ENCODE peak calls at places on chromosome 3, in four cellular contexts. One of them, this sample, is unnamed.

GRCh38 chr3:130963878-130964277 is 62.7 kb downstream of the ASTE1 start:
- DNase-seq in right cardiac atrium: no peak
- DNase-seq in activated CD4-positive, alpha-beta T cell treated with anti-CD3 and anti-CD28 coated beads for 1 hour: no peak
- DNase-seq in kidney tubule cell: peak
- DNase-seq in this sample: peak

GRCh38 chr3:123634149-123635051 is 49.5 kb upstream of the HACD2 start:
- DNase-seq in right cardiac atrium: no peak
- DNase-seq in activated CD4-positive, alpha-beta T cell treated with anti-CD3 and anti-CD28 coated beads for 1 hour: no peak
- DNase-seq in kidney tubule cell: no peak
- DNase-seq in this sample: no peak

GRCh38 chr3:196203833-196204232 is 7.4 kb downstream of the ZDHHC19 start:
- DNase-seq in right cardiac atrium: no peak
- DNase-seq in kidney tubule cell: no peak
- DNase-seq in activated CD4-positive, alpha-beta T cell treated with anti-CD3 and anti-CD28 coated beads for 1 hour: no peak
- DNase-seq in this sample: no peak

GRCh38 chr3:102133376-102133775 is 284.1 kb downstream of the NFKBIZ start:
- DNase-seq in right cardiac atrium: no peak
- DNase-seq in kidney tubule cell: no peak
- DNase-seq in activated CD4-positive, alpha-beta T cell treated with anti-CD3 and anti-CD28 coated beads for 1 hour: no peak
- DNase-seq in this sample: no peak

GRCh38 chr3:87186631-87187159 is 40.4 kb upstream of the CHMP2B start:
- DNase-seq in right cardiac atrium: no peak
- DNase-seq in activated CD4-positive, alpha-beta T cell treated with anti-CD3 and anti-CD28 coated beads for 1 hour: no peak
- DNase-seq in kidney tubule cell: no peak
- DNase-seq in this sample: peak

GRCh38 chr3:94162700-94163099 is 99.8 kb downstream of the NSUN3 start:
- DNase-seq in activated CD4-positive, alpha-beta T cell treated with anti-CD3 and anti-CD28 coated beads for 1 hour: no peak
- DNase-seq in kidney tubule cell: peak
- DNase-seq in right cardiac atrium: no peak
- DNase-seq in this sample: peak

GRCh38 chr3:172309741-172310140 is 138.5 kb downstream of the GHSR start:
- DNase-seq in activated CD4-positive, alpha-beta T cell treated with anti-CD3 and anti-CD28 coated beads for 1 hour: no peak
- DNase-seq in right cardiac atrium: no peak
- DNase-seq in kidney tubule cell: no peak
- DNase-seq in this sample: no peak

GRCh38 chr3:38003817-38004414 is 13.3 kb downstream of the VILL start:
- DNase-seq in activated CD4-positive, alpha-beta T cell treated with anti-CD3 and anti-CD28 coated beads for 1 hour: no peak
- DNase-seq in kidney tubule cell: no peak
- DNase-seq in right cardiac atrium: peak
- DNase-seq in this sample: no peak

GRCh38 chr3:41424543-41425300 is 225.4 kb downstream of the CTNNB1 start:
- DNase-seq in activated CD4-positive, alpha-beta T cell treated with anti-CD3 and anti-CD28 coated beads for 1 hour: no peak
- DNase-seq in right cardiac atrium: no peak
- DNase-seq in kidney tubule cell: no peak
- DNase-seq in this sample: peak

GRCh38 chr3:197000211-197000610 is 29.4 kb downstream of the MELTF start:
- DNase-seq in activated CD4-positive, alpha-beta T cell treated with anti-CD3 and anti-CD28 coated beads for 1 hour: no peak
- DNase-seq in right cardiac atrium: no peak
- DNase-seq in kidney tubule cell: no peak
- DNase-seq in this sample: peak

GRCh38 chr3:154421067-154421466 is 8.9 kb downstream of the GPR149 start:
- DNase-seq in activated CD4-positive, alpha-beta T cell treated with anti-CD3 and anti-CD28 coated beads for 1 hour: no peak
- DNase-seq in kidney tubule cell: no peak
- DNase-seq in right cardiac atrium: no peak
- DNase-seq in this sample: peak

GRCh38 chr3:89375451-89375850 is 268.0 kb downstream of the EPHA3 start:
- DNase-seq in kidney tubule cell: no peak
- DNase-seq in activated CD4-positive, alpha-beta T cell treated with anti-CD3 and anti-CD28 coated beads for 1 hour: no peak
- DNase-seq in right cardiac atrium: no peak
- DNase-seq in this sample: no peak

GRCh38 chr3:64925575-64925974 is 237.8 kb upstream of the ADAMTS9 start:
- DNase-seq in kidney tubule cell: no peak
- DNase-seq in activated CD4-positive, alpha-beta T cell treated with anti-CD3 and anti-CD28 coated beads for 1 hour: no peak
- DNase-seq in right cardiac atrium: no peak
- DNase-seq in this sample: no peak

GRCh38 chr3:143327388-143327787 is 207.8 kb downstream of the CHST2 start:
- DNase-seq in kidney tubule cell: no peak
- DNase-seq in right cardiac atrium: no peak
- DNase-seq in activated CD4-positive, alpha-beta T cell treated with anti-CD3 and anti-CD28 coated beads for 1 hour: no peak
- DNase-seq in this sample: peak

GRCh38 chr3:86987421-86987715 is 3.6 kb downstream of the VGLL3 start:
- DNase-seq in kidney tubule cell: no peak
- DNase-seq in activated CD4-positive, alpha-beta T cell treated with anti-CD3 and anti-CD28 coated beads for 1 hour: no peak
- DNase-seq in right cardiac atrium: no peak
- DNase-seq in this sample: no peak

GRCh38 chr3:25454411-25454927 is 26.4 kb downstream of the RARB start:
- DNase-seq in right cardiac atrium: no peak
- DNase-seq in activated CD4-positive, alpha-beta T cell treated with anti-CD3 and anti-CD28 coated beads for 1 hour: no peak
- DNase-seq in kidney tubule cell: peak
- DNase-seq in this sample: no peak

GRCh38 chr3:32460031-32460749 is 42.5 kb downstream of the CMTM6 start:
- DNase-seq in activated CD4-positive, alpha-beta T cell treated with anti-CD3 and anti-CD28 coated beads for 1 hour: peak
- DNase-seq in right cardiac atrium: no peak
- DNase-seq in kidney tubule cell: no peak
- DNase-seq in this sample: peak

GRCh38 chr3:175432338-175433025 is 573.3 kb downstream of the NAALADL2 start:
- DNase-seq in activated CD4-positive, alpha-beta T cell treated with anti-CD3 and anti-CD28 coated beads for 1 hour: no peak
- DNase-seq in kidney tubule cell: peak
- DNase-seq in right cardiac atrium: no peak
- DNase-seq in this sample: peak